ENCODE peak calls at places on chromosomes 16 and 17, in six cellular contexts. K is neural progenitor cell, Y is OCI-LY7, Q is GM23248, J is keratinocyte, I is fibroblast of lung. L is an unnamed sample.

GRCh38 chr17:49467175-49467574 is 27.9 kb upstream of the NGFR start:
- DNase-seq in K (no peak), Y (no peak), J (no peak), I (no peak), Q (peak; percentile 26), L (no peak)

GRCh38 chr17:34562387-34562786 is 17.0 kb upstream of the TMEM132E start:
- DNase-seq in Q (peak; percentile 23), Y (peak; percentile 24), J (no peak), K (peak; percentile 45), I (no peak), L (no peak)

GRCh38 chr17:28279411-28279810 is 39.6 kb upstream of the TMEM97 start:
- DNase-seq in Y (no peak), K (no peak), J (no peak), I (no peak), Q (peak; percentile 24), L (peak; percentile 26)

GRCh38 chr17:40346061-40346767 is 18.3 kb downstream of the GJD3 start:
- DNase-seq in J (no peak), Q (no peak), I (no peak), Y (no peak), K (no peak), L (no peak)

GRCh38 chr17:142102-142661 is 4.8 kb downstream of the SCGB1C2 start:
- DNase-seq in J (no peak), K (no peak), I (no peak), Y (peak; percentile 62), Q (peak; percentile 59), L (peak; percentile 9)

GRCh38 chr17:79090503-79091372 is 16.1 kb downstream of the ENGASE start:
- DNase-seq in J (no peak), Y (no peak), I (peak; percentile 4), K (no peak), Q (peak; percentile 44), L (no peak)

GRCh38 chr17:1256699-1257098 is 13.5 kb upstream of the BHLHA9 start:
- DNase-seq in I (no peak), K (no peak), J (no peak), Q (no peak), Y (no peak), L (no peak)

GRCh38 chr17:7873051-7873450 is 15.2 kb downstream of the CYB5D1 start:
- DNase-seq in Q (no peak), K (peak; percentile 33), J (no peak), Y (no peak), I (no peak), L (peak; percentile 30)

GRCh38 chr17:63434951-63435571 is 11.0 kb downstream of the CYB561 start:
- DNase-seq in Y (no peak), I (peak; percentile 29), J (no peak), K (no peak), Q (peak; percentile 27), L (peak; percentile 25)

GRCh38 chr16:88782454-88783390 is 2.3 kb downstream of the PIEZO1 start:
- DNase-seq in J (peak; percentile 60), I (peak; percentile 75), Y (peak; percentile 44), K (no peak), Q (peak; percentile 96), L (peak; percentile 84)

GRCh38 chr16:85227262-85227923 is 115.1 kb upstream of the CIBAR2 start:
- DNase-seq in Q (no peak), J (no peak), Y (peak; percentile 76), K (no peak), I (no peak), L (no peak)

GRCh38 chr16:89973654-89974335 is 25.2 kb downstream of the DEF8 start:
- DNase-seq in K (no peak), J (no peak), Y (no peak), I (no peak), Q (no peak), L (no peak)

GRCh38 chr16:1575578-1575977 is 36.3 kb downstream of the IFT140 start:
- DNase-seq in Q (no peak), K (no peak), I (no peak), J (no peak), Y (no peak), L (no peak)

GRCh38 chr17:78534492-78535284 is 42.5 kb downstream of the DNAH17 start:
- DNase-seq in K (no peak), I (no peak), J (no peak), Q (no peak), Y (no peak), L (no peak)

GRCh38 chr16:2147981-2148671 is at the start of gene RAB26:
- DNase-seq in K (peak; percentile 92), I (peak; percentile 44), J (no peak), Q (peak; percentile 69), Y (peak; percentile 70), L (peak; percentile 33)

GRCh38 chr16:9135797-9136196 is 44.4 kb downstream of the HAPSTR1 start:
- DNase-seq in Y (peak; percentile 82), Q (no peak), K (no peak), I (no peak), J (no peak), L (no peak)

GRCh38 chr17:19237389-19238166 is 412 bp downstream of the EPN2 start:
- DNase-seq in J (no peak), Y (no peak), I (no peak), K (peak; percentile 72), Q (peak; percentile 53), L (no peak)

GRCh38 chr16:3764409-3764808 is 47.1 kb upstream of the TRAP1 start:
- DNase-seq in K (no peak), J (no peak), Y (no peak), Q (no peak), I (no peak), L (no peak)

GRCh38 chr17:17463821-17464220 is 13.0 kb upstream of the MED9 start:
- DNase-seq in K (no peak), I (no peak), Q (no peak), Y (no peak), J (no peak), L (no peak)

GRCh38 chr16:11586856-11587642 is at the start of gene LITAF:
- DNase-seq in I (peak; percentile 53), K (peak; percentile 81), Q (peak; percentile 84), Y (peak; percentile 55), J (no peak), L (peak; percentile 42)

DNA sequence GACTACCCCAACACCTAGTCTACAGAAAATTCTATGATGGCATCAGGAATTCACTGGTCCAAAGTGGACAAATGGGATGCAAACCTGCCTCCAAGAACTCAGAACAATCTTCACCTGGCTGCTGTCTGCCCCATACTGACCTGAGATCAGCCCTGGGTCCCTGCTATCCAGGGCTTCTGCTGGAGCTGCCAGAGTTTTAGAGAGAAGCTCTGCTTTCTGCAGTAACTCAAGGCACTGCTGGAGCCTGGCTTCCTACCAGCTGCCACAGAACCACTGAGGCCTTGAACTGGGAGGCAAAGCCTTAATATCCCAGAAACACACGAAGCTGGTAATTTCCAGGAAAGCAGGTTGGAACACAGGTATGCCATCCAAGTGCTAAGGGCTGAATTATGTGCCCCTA is 7.5 kb downstream of the TMEM170A start:
- DNase-seq in Y (no peak), K (no peak), J (no peak), I (no peak), Q (no peak), L (no peak)
- H2AFZ ChIP-seq in Y (no peak overlapping the region), K (no peak overlapping the region), J (no peak overlapping the region), I (no peak overlapping the region), Q (no peak overlapping the region), L (no peak overlapping the region)

GRCh38 chr16:68082596-68083238 is 2.5 kb upstream of the NFATC3 start:
- DNase-seq in K (no peak), J (no peak), I (no peak), Q (no peak), Y (no peak), L (no peak)
- H2AFZ ChIP-seq in K (no peak overlapping the region), J (no peak overlapping the region), I (no peak overlapping the region), Q (no peak overlapping the region), Y (no peak overlapping the region), L (no peak overlapping the region)

DNA sequence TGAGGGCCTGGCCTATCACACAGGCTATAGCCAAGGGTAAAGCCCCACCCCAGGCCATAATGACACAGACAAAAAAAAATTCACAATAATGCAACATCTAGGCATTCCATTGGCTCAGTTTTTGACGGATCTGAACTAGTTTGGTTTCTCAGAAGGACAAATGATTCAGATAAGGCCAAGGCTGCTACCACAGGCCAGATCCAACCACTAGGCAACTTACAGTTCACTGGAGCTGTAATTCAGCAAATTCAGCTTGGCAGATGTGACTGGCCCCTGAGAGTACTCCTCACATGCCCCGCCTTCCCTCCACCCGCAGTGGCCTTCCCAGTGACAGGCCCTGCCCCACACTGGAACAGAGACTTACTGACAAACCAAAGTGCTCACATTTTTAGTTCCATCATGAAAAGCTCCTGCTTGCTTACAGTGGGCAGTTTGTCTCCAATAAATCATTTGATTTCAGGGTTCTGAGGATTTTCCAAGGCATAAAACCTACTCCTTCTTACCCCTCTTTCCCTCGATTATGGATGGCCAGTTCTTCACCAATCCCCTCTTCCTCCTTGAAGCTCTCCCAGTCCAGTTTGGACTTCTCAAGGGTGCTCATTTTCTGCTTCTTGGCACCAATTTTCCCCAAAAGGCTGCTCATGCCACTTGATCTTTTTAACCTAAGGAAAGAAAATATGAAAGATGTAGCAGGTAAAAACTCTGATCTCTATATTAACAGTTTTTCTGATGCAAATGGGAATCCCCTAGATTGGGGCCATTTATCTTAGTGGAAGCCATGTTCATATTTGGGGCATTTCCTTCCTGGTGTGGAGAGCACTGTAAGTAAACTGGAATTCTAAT is 53.3 kb upstream of the BCAR1 start:
- DNase-seq in K (no peak), Y (no peak), I (peak; percentile 89), Q (peak; percentile 93), J (peak; percentile 76), L (peak; percentile 89)
- H2AFZ ChIP-seq in K (no peak overlapping the region), Y (no peak overlapping the region), I (no peak overlapping the region), Q (peak overlapping the region; percentile 32), J (no peak overlapping the region), L (peak overlapping the region; percentile 78)

GRCh38 chr17:72555052-72555451 is 434.2 kb downstream of the SOX9 start:
- DNase-seq in K (no peak), I (no peak), Y (no peak), Q (no peak), J (no peak), L (no peak)

GRCh38 chr17:72560303-72561247 is 439.8 kb downstream of the SOX9 start:
- DNase-seq in J (no peak), I (peak; percentile 57), Y (peak; percentile 65), Q (peak; percentile 55), K (peak; percentile 80), L (peak; percentile 56)

GRCh38 chr17:72558971-72559476 is 438.2 kb downstream of the SOX9 start:
- DNase-seq in Y (no peak), K (no peak), Q (no peak), I (no peak), J (no peak), L (no peak)

GRCh38 chr17:72554508-72554907 is 433.7 kb downstream of the SOX9 start:
- DNase-seq in I (no peak), Q (no peak), J (no peak), Y (no peak), K (no peak), L (no peak)

DNA sequence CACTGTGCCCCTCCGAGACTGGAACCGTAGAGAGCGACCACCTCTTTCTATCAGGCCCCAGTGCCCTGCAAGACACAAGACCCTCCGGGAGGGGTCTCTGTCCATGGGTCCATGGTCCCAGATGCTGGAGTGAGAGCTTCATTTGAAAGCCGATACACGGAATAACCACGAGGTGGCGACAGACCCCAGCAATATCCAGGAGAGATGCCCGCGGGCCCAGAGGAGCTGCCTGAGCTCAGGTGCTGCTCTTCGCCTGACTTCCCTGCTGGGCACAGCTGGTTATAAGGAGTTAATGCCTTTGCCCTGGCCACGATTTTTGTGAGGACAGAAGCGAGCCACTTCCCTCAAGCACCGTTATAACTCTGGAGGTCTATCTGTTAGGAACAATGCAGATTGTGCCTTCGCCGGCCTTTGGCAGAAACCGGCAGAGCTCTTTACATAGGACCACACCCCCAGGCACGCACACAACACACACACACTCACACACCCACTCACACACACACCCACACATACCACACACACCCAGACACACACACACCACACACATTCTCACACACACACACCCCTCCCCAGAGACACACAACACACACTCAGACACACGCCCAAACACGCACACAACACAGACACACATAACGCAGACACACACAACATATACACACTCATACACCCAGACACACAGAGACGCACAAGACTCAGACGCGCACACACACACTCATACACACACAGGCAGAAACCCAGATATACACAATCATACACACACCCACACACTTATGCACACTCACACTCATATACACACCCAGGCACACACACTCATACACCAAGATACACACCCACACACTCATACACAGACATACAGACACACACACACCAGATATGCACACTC is 436.4 kb downstream of the SOX9 start:
- DNase-seq in Q (peak; percentile 80), J (no peak), K (peak; percentile 88), I (peak; percentile 56), Y (peak; percentile 74), L (peak; percentile 57)
- H2AFZ ChIP-seq in Q (no peak overlapping the region), J (no peak overlapping the region), K (no peak overlapping the region), I (no peak overlapping the region), Y (no peak overlapping the region), L (peak overlapping the region; percentile 69)

L was measured in IMR-90.